ENCODE peak calls at places on chromosome 6, in six cellular contexts. O, L, N, F, K and E are unnamed samples.

GRCh38 chr6:153131037-153131981 is at the start of gene RGS17:
- DNase-seq in F (peak), N (peak), L (peak), O (peak), K (peak), E (peak)

GRCh38 chr6:3208096-3208774 is 19.2 kb downstream of the TUBB2B start:
- DNase-seq in L (peak), F (no peak), K (peak), N (no peak), O (peak), E (no peak)

GRCh38 chr6:143197377-143197776 is 136.7 kb downstream of the AIG1 start:
- DNase-seq in O (no peak), L (no peak), K (no peak), N (no peak), F (no peak), E (no peak)

GRCh38 chr6:51257938-51258337 is 439.3 kb downstream of the TFAP2B start:
- DNase-seq in N (no peak), F (no peak), L (no peak), O (no peak), K (no peak), E (no peak)

GRCh38 chr6:2857580-2858337 is 16.1 kb upstream of the SERPINB1 start:
- DNase-seq in F (peak), K (peak), L (no peak), O (no peak), N (peak), E (no peak)

GRCh38 chr6:113786168-113786567 is 71.0 kb upstream of the MARCKS start:
- DNase-seq in K (no peak), L (no peak), N (no peak), F (no peak), O (no peak), E (no peak)

GRCh38 chr6:153965996-153966395 is 73.0 kb upstream of the OPRM1 start:
- DNase-seq in F (no peak), O (no peak), N (no peak), L (no peak), K (peak), E (no peak)

GRCh38 chr6:151546941-151547659 is 53.3 kb downstream of the CCDC170 start:
- DNase-seq in N (no peak), K (no peak), O (no peak), L (no peak), F (no peak), E (no peak)

GRCh38 chr6:13355969-13356368 is 27.6 kb upstream of the TBC1D7 start:
- DNase-seq in L (no peak), K (no peak), O (peak), N (no peak), F (no peak), E (no peak)

GRCh38 chr6:167350731-167351655 is 26.1 kb downstream of the TTLL2 start:
- DNase-seq in O (peak), L (peak), K (peak), N (peak), F (peak), E (peak)

GRCh38 chr6:169177516-169178196 is 76.0 kb downstream of the THBS2 start:
- DNase-seq in N (no peak), L (no peak), O (no peak), K (peak), F (no peak), E (no peak)

GRCh38 chr6:62683063-62683462 is 397.0 kb upstream of the KHDRBS2 start:
- DNase-seq in K (no peak), L (no peak), F (no peak), N (no peak), O (no peak), E (no peak)

GRCh38 chr6:107214655-107215054 is 99.3 kb upstream of the BEND3 start:
- DNase-seq in O (no peak), K (no peak), F (no peak), L (no peak), N (no peak), E (no peak)

GRCh38 chr6:73455865-73456629 is 4.0 kb upstream of the CGAS start:
- DNase-seq in N (no peak), L (no peak), F (no peak), O (peak), K (peak), E (no peak)

GRCh38 chr6:41464481-41464880 is 81.7 kb upstream of the FOXP4 start:
- DNase-seq in L (no peak), F (no peak), N (no peak), O (no peak), K (no peak), E (no peak)

GRCh38 chr6:166494757-166495486 is 91.6 kb downstream of the RAMACL start:
- DNase-seq in N (no peak), L (no peak), O (no peak), F (no peak), K (no peak), E (peak)

GRCh38 chr6:110520188-110520956 is 44.0 kb upstream of the SLC22A16 start:
- DNase-seq in L (no peak), O (no peak), F (no peak), K (no peak), N (no peak), E (no peak)

GRCh38 chr6:125558451-125558850 is 191.0 kb upstream of the HEY2 start:
- DNase-seq in O (no peak), L (no peak), N (no peak), K (no peak), F (no peak), E (no peak)

GRCh38 chr6:63269470-63269869 is 50.3 kb downstream of the LGSN start:
- DNase-seq in N (no peak), K (no peak), F (no peak), L (no peak), O (no peak), E (no peak)

GRCh38 chr6:143575440-143575839 is 63.9 kb upstream of the FUCA2 start:
- DNase-seq in O (peak), N (no peak), L (peak), K (peak), F (no peak), E (peak)

GRCh38 chr6:39806277-39806676 is 14.1 kb downstream of the DAAM2 start:
- DNase-seq in L (no peak), O (no peak), F (no peak), K (no peak), N (no peak), E (no peak)

GRCh38 chr6:11833626-11834592 is 55.3 kb upstream of the ADTRP start:
- DNase-seq in N (no peak), K (no peak), F (no peak), L (no peak), O (no peak), E (no peak)

GRCh38 chr6:118554698-118555097 is 6.6 kb downstream of the PLN start:
- DNase-seq in L (no peak), K (no peak), N (no peak), O (no peak), F (no peak), E (no peak)

GRCh38 chr6:118553132-118553531 is 5.0 kb downstream of the PLN start:
- DNase-seq in N (no peak), O (no peak), K (no peak), L (no peak), F (no peak), E (no peak)

GRCh38 chr6:118551673-118552063 is 3.6 kb downstream of the PLN start:
- DNase-seq in N (no peak), K (peak), F (no peak), L (no peak), O (no peak), E (no peak)

GRCh38 chr6:118548136-118548535 is at the start of gene PLN:
- DNase-seq in N (no peak), K (no peak), O (no peak), L (no peak), F (no peak), E (no peak)

GRCh38 chr6:118551063-118551672 is 3.1 kb downstream of the PLN start:
- DNase-seq in O (peak), L (no peak), N (no peak), F (no peak), K (peak), E (no peak)
- H3K27ac ChIP-seq in O (no peak), L (peak), N (no peak), F (peak), K (no peak), E (no peak)

DNA sequence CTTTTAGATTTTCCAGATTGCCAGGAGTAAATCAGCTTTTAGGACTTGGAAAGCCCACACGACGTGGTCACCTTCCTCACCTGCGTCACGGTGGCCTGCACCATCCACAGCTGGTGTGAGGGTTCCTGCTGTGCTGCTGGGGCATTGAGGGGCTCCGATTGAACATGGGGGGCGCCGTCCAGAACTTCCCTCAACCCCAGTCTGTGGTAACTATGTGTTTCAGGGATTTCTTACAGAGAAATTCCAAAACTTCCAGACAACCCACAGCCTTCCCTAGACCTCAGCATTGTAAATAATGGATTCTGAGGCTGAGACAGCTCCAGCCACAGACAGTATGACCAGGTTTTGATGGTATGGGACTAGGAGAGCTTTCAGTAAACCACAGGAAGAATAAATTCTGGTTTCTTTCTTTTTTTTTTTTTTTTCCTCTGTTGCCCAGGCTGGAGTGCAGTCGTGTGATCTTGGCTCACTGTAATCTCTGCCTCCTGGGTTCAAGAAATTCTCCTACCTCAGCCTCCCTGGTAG is 46.7 kb upstream of the IRF4 start:
- DNase-seq in N (no peak), K (no peak), O (no peak), F (no peak), L (no peak), E (no peak)
- H3K27ac ChIP-seq in N (no peak), K (no peak), O (no peak), F (no peak), L (no peak), E (no peak)

GRCh38 chr6:148379966-148380653 is 37.5 kb downstream of the SASH1 start:
- DNase-seq in K (no peak), F (no peak), O (no peak), L (no peak), N (no peak), E (no peak)
- H3K27ac ChIP-seq in K (no peak), F (peak), O (no peak), L (peak), N (no peak), E (peak)

DNA sequence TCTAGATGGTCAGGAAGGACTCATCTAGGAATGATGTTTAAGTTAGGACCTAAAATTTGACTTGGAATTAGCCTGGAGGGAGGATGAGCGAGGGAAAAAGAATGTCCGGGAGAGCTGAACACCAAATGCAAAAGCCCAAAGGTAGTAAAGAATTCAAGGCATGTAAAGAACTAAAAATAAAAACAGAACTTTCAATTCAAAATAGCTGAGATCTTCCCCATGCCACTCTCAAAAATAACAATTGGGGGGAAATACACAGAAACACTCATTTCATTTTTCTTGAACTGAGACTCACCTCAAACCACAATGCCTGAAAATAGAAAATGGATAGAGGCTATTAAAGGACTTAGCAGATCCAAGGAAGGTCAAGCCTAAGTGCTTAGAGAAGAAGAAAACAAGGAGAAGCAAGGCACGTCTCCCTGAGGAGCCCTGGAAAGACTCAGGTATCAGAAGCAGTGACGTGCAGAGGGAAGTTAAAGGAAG is 10.5 kb downstream of the PXT1 start:
- DNase-seq in F (no peak), L (no peak), O (peak), N (no peak), K (no peak), E (no peak)
- H3K27ac ChIP-seq in F (no peak), L (no peak), O (no peak), N (no peak), K (no peak), E (no peak)

GRCh38 chr6:133132583-133132982 is 108.6 kb upstream of the EYA4 start:
- DNase-seq in O (no peak), F (no peak), L (no peak), N (no peak), K (peak), E (no peak)

GRCh38 chr6:133130863-133131262 is 110.3 kb upstream of the EYA4 start:
- DNase-seq in F (peak), K (no peak), N (peak), O (peak), L (no peak), E (no peak)

GRCh38 chr6:133131621-133132020 is 109.5 kb upstream of the EYA4 start:
- DNase-seq in K (peak), O (no peak), N (no peak), F (no peak), L (no peak), E (no peak)

GRCh38 chr6:133129556-133129955 is 111.6 kb upstream of the EYA4 start:
- DNase-seq in L (no peak), F (no peak), N (no peak), K (no peak), O (peak), E (no peak)

DNA sequence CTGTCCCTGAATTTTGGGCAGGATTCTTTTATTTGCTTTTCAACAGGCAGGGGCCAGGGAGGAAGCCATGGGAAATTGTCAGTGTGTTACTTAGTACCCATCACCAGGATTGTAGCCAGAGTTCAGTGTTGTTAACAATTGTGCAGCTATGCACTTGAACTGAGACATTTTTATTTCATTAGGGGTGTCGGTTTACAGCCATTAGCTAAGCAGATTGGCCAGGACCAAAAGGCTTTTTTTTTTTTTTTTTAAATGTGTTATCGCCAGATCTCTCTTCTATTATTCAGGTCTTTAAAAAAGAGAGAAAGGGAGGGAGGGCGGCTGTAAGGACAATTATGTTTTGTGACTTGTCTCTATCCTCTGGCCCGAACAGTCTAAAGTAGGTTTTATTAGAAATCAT is 109.1 kb upstream of the EYA4 start:
- DNase-seq in F (no peak), O (no peak), N (no peak), K (peak), L (no peak), E (no peak)
- H3K27ac ChIP-seq in F (peak), O (no peak), N (no peak), K (no peak), L (no peak), E (no peak)

GRCh38 chr6:118400098-118400497 is 148.0 kb upstream of the PLN start:
- DNase-seq in K (no peak), L (no peak), N (no peak), F (no peak), O (no peak), E (no peak)
- H3K27ac ChIP-seq in K (no peak), L (no peak), N (no peak), F (no peak), O (no peak), E (no peak)